ENCODE peak calls at places on chromosomes 3 and 15, in ten cellular contexts. One of them, this sample, is unnamed.

GRCh38 chr15:88194162-88194561 is 62.4 kb downstream of the NTRK3 start:
- DNase-seq in GM19239: no peak
- DNase-seq in psoas muscle: no peak
- DNase-seq in fibroblast of pulmonary artery: no peak
- DNase-seq in CD8-positive, alpha-beta T cell: no peak
- DNase-seq in RPMI7951: no peak
- DNase-seq in caudate nucleus: no peak
- DNase-seq in dorsolateral prefrontal cortex: no peak
- DNase-seq in T-helper 17 cell: no peak
- DNase-seq in lower leg skin: no peak
- DNase-seq in this sample: no peak

GRCh38 chr15:64948916-64949315 is 37.2 kb downstream of the ANKDD1A start:
- DNase-seq in GM19239: no peak
- DNase-seq in psoas muscle: no peak
- DNase-seq in fibroblast of pulmonary artery: no peak
- DNase-seq in CD8-positive, alpha-beta T cell: no peak
- DNase-seq in RPMI7951: no peak
- DNase-seq in caudate nucleus: no peak
- DNase-seq in dorsolateral prefrontal cortex: no peak
- DNase-seq in T-helper 17 cell: no peak
- DNase-seq in lower leg skin: no peak
- DNase-seq in this sample: no peak

GRCh38 chr15:80155001-80155377 is 2.2 kb downstream of the FAH start:
- DNase-seq in GM19239: no peak
- DNase-seq in psoas muscle: no peak
- DNase-seq in fibroblast of pulmonary artery: peak; percentile 38
- DNase-seq in CD8-positive, alpha-beta T cell: no peak
- DNase-seq in RPMI7951: peak; percentile 25
- DNase-seq in caudate nucleus: no peak
- DNase-seq in dorsolateral prefrontal cortex: no peak
- DNase-seq in T-helper 17 cell: no peak
- DNase-seq in lower leg skin: no peak
- DNase-seq in this sample: no peak

GRCh38 chr15:39125904-39126303 is 455.0 kb upstream of the THBS1 start:
- DNase-seq in GM19239: peak; percentile 36
- DNase-seq in psoas muscle: no peak
- DNase-seq in fibroblast of pulmonary artery: peak; percentile 69
- DNase-seq in CD8-positive, alpha-beta T cell: peak; percentile 11
- DNase-seq in RPMI7951: peak; percentile 74
- DNase-seq in caudate nucleus: no peak
- DNase-seq in dorsolateral prefrontal cortex: no peak
- DNase-seq in T-helper 17 cell: no peak
- DNase-seq in lower leg skin: no peak
- DNase-seq in this sample: no peak

GRCh38 chr15:39586387-39587171 is 5.7 kb downstream of the THBS1 start:
- DNase-seq in GM19239: no peak
- DNase-seq in psoas muscle: no peak
- DNase-seq in fibroblast of pulmonary artery: peak; percentile 79
- DNase-seq in CD8-positive, alpha-beta T cell: no peak
- DNase-seq in RPMI7951: peak; percentile 86
- DNase-seq in caudate nucleus: no peak
- DNase-seq in dorsolateral prefrontal cortex: no peak
- DNase-seq in T-helper 17 cell: no peak
- DNase-seq in lower leg skin: peak; percentile 49
- DNase-seq in this sample: no peak

GRCh38 chr3:17201538-17201937 is 316.8 kb downstream of the PLCL2 start:
- DNase-seq in GM19239: no peak
- DNase-seq in psoas muscle: no peak
- DNase-seq in fibroblast of pulmonary artery: no peak
- DNase-seq in CD8-positive, alpha-beta T cell: no peak
- DNase-seq in RPMI7951: no peak
- DNase-seq in caudate nucleus: no peak
- DNase-seq in dorsolateral prefrontal cortex: no peak
- DNase-seq in T-helper 17 cell: no peak
- DNase-seq in lower leg skin: no peak
- DNase-seq in this sample: no peak

GRCh38 chr3:136464502-136464901 is 214.4 kb downstream of the PCCB start:
- DNase-seq in GM19239: no peak
- DNase-seq in psoas muscle: no peak
- DNase-seq in fibroblast of pulmonary artery: no peak
- DNase-seq in CD8-positive, alpha-beta T cell: no peak
- DNase-seq in RPMI7951: peak; percentile 18
- DNase-seq in caudate nucleus: no peak
- DNase-seq in dorsolateral prefrontal cortex: no peak
- DNase-seq in T-helper 17 cell: no peak
- DNase-seq in lower leg skin: no peak
- DNase-seq in this sample: no peak

GRCh38 chr15:87348746-87349145 is 907.8 kb downstream of the NTRK3 start:
- DNase-seq in GM19239: no peak
- DNase-seq in psoas muscle: no peak
- DNase-seq in fibroblast of pulmonary artery: no peak
- DNase-seq in CD8-positive, alpha-beta T cell: no peak
- DNase-seq in RPMI7951: peak; percentile 85
- DNase-seq in caudate nucleus: no peak
- DNase-seq in dorsolateral prefrontal cortex: no peak
- DNase-seq in T-helper 17 cell: no peak
- DNase-seq in lower leg skin: no peak
- DNase-seq in this sample: no peak

GRCh38 chr3:49673131-49673714 is 928 bp upstream of the APEH start:
- DNase-seq in GM19239: no peak
- DNase-seq in psoas muscle: no peak
- DNase-seq in fibroblast of pulmonary artery: no peak
- DNase-seq in CD8-positive, alpha-beta T cell: no peak
- DNase-seq in RPMI7951: no peak
- DNase-seq in caudate nucleus: no peak
- DNase-seq in dorsolateral prefrontal cortex: no peak
- DNase-seq in T-helper 17 cell: no peak
- DNase-seq in lower leg skin: peak; percentile 22
- DNase-seq in this sample: no peak

This sample was measured in left cardiac atrium.